ENCODE peak calls at places on chromosome 11, in six cellular contexts. Z is MM.1S, F is SK-N-SH, C is stomach, S is HepG2, K is K562. T is an unnamed sample.

GRCh38 chr11:119533931-119534694 is 111.1 kb upstream of the THY1 start:
- DNase-seq in K (peak), C (peak), F (peak), S (peak), Z (peak), T (peak)

GRCh38 chr11:75159081-75159953 is 8.4 kb downstream of the SLCO2B1 start:
- DNase-seq in C (peak), Z (no peak), S (peak), K (no peak), F (no peak), T (no peak)

GRCh38 chr11:110000045-110000502 is 93.1 kb upstream of the ZC3H12C start:
- DNase-seq in C (no peak), S (no peak), K (no peak), Z (no peak), F (no peak), T (no peak)

GRCh38 chr11:106231591-106231990 is 154.1 kb downstream of the AASDHPPT start:
- DNase-seq in Z (no peak), K (no peak), F (no peak), C (no peak), S (no peak), T (no peak)

GRCh38 chr11:17479284-17480214 is 2.9 kb upstream of the ABCC8 start:
- DNase-seq in Z (no peak), C (peak), K (peak), F (peak), S (no peak), T (peak)

GRCh38 chr11:122068096-122068495 is 47.9 kb downstream of the BLID start:
- DNase-seq in C (no peak), S (no peak), K (no peak), F (no peak), Z (no peak), T (no peak)

GRCh38 chr11:10377182-10377581 is 72.3 kb downstream of the ADM start:
- DNase-seq in Z (no peak), C (no peak), K (no peak), S (no peak), F (no peak), T (no peak)

GRCh38 chr11:119664063-119664572 is 64.9 kb downstream of the NECTIN1 start:
- DNase-seq in S (peak), Z (no peak), F (no peak), C (peak), K (no peak), T (peak)

GRCh38 chr11:2989551-2989950 is 2.6 kb downstream of the NAP1L4 start:
- DNase-seq in S (no peak), F (no peak), C (no peak), Z (peak), K (no peak), T (no peak)

GRCh38 chr11:117979481-117980211 is 6.5 kb upstream of the IL10RA start:
- DNase-seq in F (no peak), C (no peak), K (no peak), S (no peak), Z (no peak), T (no peak)

GRCh38 chr11:91972665-91973266 is 251.9 kb upstream of the FAT3 start:
- DNase-seq in F (no peak), C (peak), S (no peak), Z (no peak), K (no peak), T (no peak)

DNA sequence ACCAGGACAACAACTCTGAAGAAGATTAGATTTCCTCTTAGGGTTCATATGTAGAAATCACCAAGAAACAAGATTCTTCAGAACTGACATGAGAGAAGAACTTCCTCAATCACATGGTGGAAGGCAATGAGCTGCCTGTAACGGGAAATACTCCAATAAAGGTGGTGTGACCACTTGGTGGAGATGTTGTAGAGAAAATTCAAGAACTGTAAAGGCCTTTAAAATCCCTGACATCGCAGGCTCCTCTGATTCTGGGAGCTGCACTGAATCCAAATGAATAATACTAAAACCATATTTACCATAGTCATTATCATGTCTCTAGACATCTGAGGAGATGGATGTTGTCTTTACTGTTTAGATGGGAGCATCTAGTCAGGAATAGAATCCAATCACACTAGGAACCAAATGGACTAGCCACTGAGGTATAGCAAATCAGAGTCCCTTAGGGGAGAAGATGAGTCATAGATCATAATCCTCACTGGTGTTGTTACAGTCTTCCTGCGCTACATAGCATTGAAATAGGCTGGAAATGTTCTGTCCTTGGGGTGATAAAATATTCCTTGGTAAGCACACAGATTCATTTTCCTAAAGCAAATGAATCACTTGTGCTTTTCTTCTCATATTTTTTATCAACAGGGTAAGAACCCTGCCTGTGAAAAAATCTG is 321.6 kb upstream of the TENM4 start:
- DNase-seq in Z (peak), C (no peak), K (no peak), F (no peak), S (peak), T (no peak)
- TF ChIP-seq CTCF in Z (peak), C (no peak), K (no peak), F (no peak), S (peak), T (no peak)

GRCh38 chr11:62882811-62883496 is 2.3 kb downstream of the SLC3A2 start:
- DNase-seq in F (no peak), Z (no peak), C (no peak), S (no peak), K (no peak), T (no peak)

GRCh38 chr11:62888406-62888805 is 7.7 kb downstream of the SLC3A2 start:
- DNase-seq in C (no peak), Z (no peak), K (no peak), F (no peak), S (no peak), T (no peak)

GRCh38 chr11:62883677-62884076 is 3.0 kb downstream of the SLC3A2 start:
- DNase-seq in C (no peak), S (no peak), F (no peak), Z (no peak), K (no peak), T (no peak)

GRCh38 chr11:62882428-62882742 is 1.7 kb downstream of the SLC3A2 start:
- DNase-seq in K (no peak), C (no peak), S (no peak), F (no peak), Z (no peak), T (no peak)

DNA sequence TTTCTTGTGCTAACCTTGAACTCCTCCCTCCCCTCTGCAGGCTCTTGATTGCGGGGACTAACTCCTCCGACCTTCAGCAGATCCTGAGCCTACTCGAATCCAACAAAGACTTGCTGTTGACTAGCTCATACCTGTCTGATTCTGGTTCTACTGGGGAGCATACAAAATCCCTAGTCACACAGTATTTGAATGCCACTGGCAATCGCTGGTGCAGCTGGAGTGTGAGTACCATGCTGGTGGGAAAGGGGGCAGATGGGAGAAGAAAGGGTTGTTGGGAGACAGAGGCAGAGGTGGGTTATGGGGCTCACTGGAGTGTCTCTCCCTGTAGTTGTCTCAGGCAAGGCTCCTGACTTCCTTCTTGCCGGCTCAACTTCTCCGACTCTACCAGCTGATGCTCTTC is 4.4 kb downstream of the SLC3A2 start:
- DNase-seq in F (no peak), C (no peak), Z (no peak), K (no peak), S (no peak), T (no peak)
- H3K4me3 ChIP-seq in F (no peak), C (peak), Z (no peak), K (peak), S (no peak), T (no peak)

GRCh38 chr11:62014158-62014476 is 46.7 kb upstream of the FTH1 start:
- DNase-seq in C (no peak), F (no peak), K (no peak), S (no peak), Z (no peak), T (no peak)

GRCh38 chr11:62013266-62014157 is 46.1 kb upstream of the FTH1 start:
- DNase-seq in Z (no peak), K (no peak), S (no peak), C (no peak), F (no peak), T (no peak)

GRCh38 chr11:62012451-62013265 is 45.2 kb upstream of the FTH1 start:
- DNase-seq in C (no peak), K (no peak), Z (no peak), F (no peak), S (peak), T (no peak)

GRCh38 chr11:62010935-62011528 is 43.6 kb upstream of the FTH1 start:
- DNase-seq in Z (no peak), F (no peak), C (no peak), S (peak), K (no peak), T (no peak)

GRCh38 chr11:62011881-62012280 is 44.4 kb upstream of the FTH1 start:
- DNase-seq in K (no peak), F (no peak), C (no peak), S (no peak), Z (no peak), T (no peak)
- H3K27ac ChIP-seq in K (no peak), F (no peak), C (no peak), S (no peak), Z (no peak), T (no peak)

GRCh38 chr11:6438979-6439571 is 1.7 kb downstream of the HPX start:
- DNase-seq in F (peak), S (peak), Z (peak), K (peak), C (peak), T (peak)
- TF ChIP-seq CTCF in F (peak), S (peak), Z (peak), K (peak), C (no peak), T (peak)

GRCh38 chr11:61580292-61580888 is 486 bp downstream of the SYT7 start:
- DNase-seq in Z (no peak), C (no peak), K (no peak), S (no peak), F (no peak), T (no peak)
- H3K4me3 ChIP-seq in Z (no peak), C (peak), K (peak), S (peak), F (peak), T (peak)

GRCh38 chr11:12853652-12854296 is 155.3 kb upstream of the RASSF10 start:
- DNase-seq in F (no peak), S (no peak), K (peak), C (peak), Z (no peak), T (no peak)

GRCh38 chr11:12854297-12854661 is 154.8 kb upstream of the RASSF10 start:
- DNase-seq in Z (no peak), C (no peak), S (no peak), K (no peak), F (no peak), T (no peak)

GRCh38 chr11:12854829-12855228 is 154.3 kb upstream of the RASSF10 start:
- DNase-seq in C (no peak), S (peak), K (no peak), F (no peak), Z (no peak), T (no peak)

GRCh38 chr11:12856338-12856737 is 152.8 kb upstream of the RASSF10 start:
- DNase-seq in C (no peak), F (no peak), K (no peak), S (no peak), Z (no peak), T (no peak)

GRCh38 chr11:12853325-12853651 is 155.8 kb upstream of the RASSF10 start:
- DNase-seq in K (no peak), Z (no peak), C (no peak), S (no peak), F (no peak), T (no peak)
- H3K27ac ChIP-seq in K (peak), Z (no peak), C (peak), S (peak), F (no peak), T (no peak)

GRCh38 chr11:21514298-21514697 is 678.6 kb upstream of the ANO5 start:
- DNase-seq in S (peak), C (no peak), K (no peak), Z (peak), F (peak), T (no peak)

GRCh38 chr11:21511835-21512440 is 680.9 kb upstream of the ANO5 start:
- DNase-seq in K (peak), Z (peak), S (peak), C (peak), F (peak), T (peak)
- TF ChIP-seq CTCF in K (peak), Z (peak), S (peak), C (no peak), F (peak), T (peak)

DNA sequence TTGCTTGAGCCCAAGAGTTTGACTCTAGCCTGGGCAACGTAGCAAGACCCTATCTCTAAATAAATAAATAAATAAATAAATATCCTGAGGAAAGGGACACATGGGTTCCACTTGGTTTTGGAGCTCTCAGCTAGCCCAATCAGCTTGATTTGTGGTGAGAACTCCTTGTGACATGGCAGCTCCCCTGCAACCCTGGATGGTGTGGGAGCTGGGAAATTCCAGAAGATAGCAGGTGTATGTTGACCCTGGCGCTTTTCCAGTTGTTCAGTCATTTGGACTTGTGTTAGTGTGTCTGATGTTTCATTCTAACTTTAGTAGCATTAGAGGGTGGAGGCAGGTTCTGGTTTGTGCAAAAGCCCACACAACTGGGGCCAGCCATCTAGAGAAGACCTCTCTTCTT is 148.5 kb upstream of the NCAM1 start:
- DNase-seq in K (no peak), F (no peak), S (no peak), Z (no peak), C (no peak), T (no peak)
- H3K4me3 ChIP-seq in K (no peak), F (no peak), S (no peak), Z (no peak), C (no peak), T (no peak)

GRCh38 chr11:112280268-112281126 is 19.8 kb upstream of the PLET1 start:
- DNase-seq in C (peak), S (peak), F (peak), Z (peak), K (peak), T (peak)

GRCh38 chr11:112277937-112278336 is 17.3 kb upstream of the PLET1 start:
- DNase-seq in S (peak), Z (no peak), K (no peak), C (no peak), F (no peak), T (no peak)

GRCh38 chr11:112279901-112280267 is 19.2 kb upstream of the PLET1 start:
- DNase-seq in S (peak), C (peak), Z (peak), K (peak), F (peak), T (peak)

GRCh38 chr11:112278803-112279202 is 18.1 kb upstream of the PLET1 start:
- DNase-seq in Z (no peak), S (no peak), F (no peak), K (no peak), C (no peak), T (no peak)

DNA sequence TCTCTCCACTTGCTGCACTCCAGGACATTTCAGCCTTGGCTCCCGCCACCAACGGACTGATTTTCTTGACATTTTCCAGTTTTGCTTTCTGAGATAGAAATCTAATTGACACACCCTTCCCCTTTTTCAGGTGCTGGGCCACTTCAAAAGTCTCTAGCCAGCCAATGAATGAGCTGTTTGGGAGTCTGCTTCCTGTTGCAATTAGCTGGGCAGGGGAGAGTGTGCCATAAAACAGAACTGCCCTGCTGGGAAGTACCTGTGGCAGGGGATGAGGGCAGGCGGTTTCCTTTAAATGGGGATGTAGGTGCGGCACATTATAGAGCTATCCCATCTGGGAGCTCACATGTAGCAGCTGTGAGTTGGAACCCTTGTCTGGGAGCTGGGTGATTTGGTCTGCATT is 21.1 kb upstream of the PLET1 start:
- DNase-seq in C (no peak), S (no peak), K (no peak), F (no peak), Z (no peak), T (no peak)
- H3K27ac ChIP-seq in C (no peak), S (no peak), K (no peak), F (no peak), Z (no peak), T (no peak)

GRCh38 chr11:35486446-35486845 is 39.0 kb downstream of the PAMR1 start:
- DNase-seq in Z (no peak), K (peak), S (no peak), C (no peak), F (no peak), T (no peak)
- TF ChIP-seq CTCF in Z (no peak), K (no peak), S (no peak), C (no peak), F (peak), T (no peak)

T was measured in dorsolateral prefrontal cortex.